ENCODE peak calls at places on chromosomes 4 and X, in six cellular contexts. Y is hepatocyte, B is IMR-90, G is astrocyte, A is mucosa of descending colon, Q is NT2/D1. I is an unnamed sample.

GRCh38 chr4:36064147-36064546 is 180.2 kb downstream of the ARAP2 start:
- DNase-seq in G (no peak), A (no peak), Y (no peak), Q (peak; percentile 11), B (no peak), I (no peak)

GRCh38 chrX:12771445-12772069 is 19.7 kb upstream of the PRPS2 start:
- DNase-seq in Y (peak; percentile 79), Q (no peak), B (peak; percentile 31), G (no peak), A (peak; percentile 66), I (no peak)

GRCh38 chr4:183154701-183155391 is 55.8 kb downstream of the WWC2 start:
- DNase-seq in Q (no peak), G (no peak), Y (peak; percentile 65), A (no peak), B (peak; percentile 24), I (no peak)

GRCh38 chr4:139633661-139634060 is 32.0 kb upstream of the MGST2 start:
- DNase-seq in B (peak; percentile 20), A (no peak), G (no peak), Y (peak; percentile 49), Q (no peak), I (no peak)

GRCh38 chr4:173218411-173219125 is 50.0 kb downstream of the GALNT7 start:
- DNase-seq in B (peak; percentile 73), G (peak; percentile 85), A (no peak), Y (no peak), Q (no peak), I (no peak)

GRCh38 chrX:72475952-72476668 is 96.5 kb downstream of the HDAC8 start:
- DNase-seq in G (peak; percentile 31), B (no peak), A (no peak), Y (no peak), Q (no peak), I (no peak)

GRCh38 chr4:8330821-8331566 is 61.4 kb downstream of the HTRA3 start:
- DNase-seq in B (no peak), Q (no peak), G (no peak), Y (no peak), A (no peak), I (no peak)

GRCh38 chr4:150493846-150494245 is 88.1 kb upstream of the MAB21L2 start:
- DNase-seq in Q (no peak), G (peak; percentile 26), B (no peak), A (no peak), Y (no peak), I (no peak)

DNA sequence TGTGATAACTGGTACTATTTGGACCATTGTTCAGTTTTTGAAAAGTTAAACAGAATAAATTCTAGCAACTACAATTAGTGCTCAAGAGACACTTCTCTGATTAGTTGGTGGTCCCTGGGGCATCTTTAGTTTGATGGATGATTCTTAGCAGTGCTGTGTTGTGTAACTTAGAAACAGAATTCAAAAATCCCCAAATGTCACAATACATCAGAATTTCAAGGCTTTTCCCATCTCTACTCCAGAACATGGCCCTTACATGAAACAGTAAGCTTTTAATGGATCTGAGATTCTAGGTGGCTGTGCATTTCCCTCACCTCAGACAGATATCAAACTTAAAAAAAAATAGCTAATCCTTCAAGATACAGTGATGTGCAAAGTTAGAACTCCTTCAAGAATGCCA is 104.4 kb upstream of the CXCL13 start:
- DNase-seq in A (no peak), B (no peak), G (no peak), Y (no peak), Q (no peak), I (no peak)
- H3K4me1 ChIP-seq in A (no peaks in the 10 kb centered on the region), B (no peaks in the 10 kb centered on the region), G (no peaks in the 10 kb centered on the region), Y (no peaks in the 10 kb centered on the region), Q (no peaks in the 10 kb centered on the region), I (no peaks in the 10 kb centered on the region)

DNA sequence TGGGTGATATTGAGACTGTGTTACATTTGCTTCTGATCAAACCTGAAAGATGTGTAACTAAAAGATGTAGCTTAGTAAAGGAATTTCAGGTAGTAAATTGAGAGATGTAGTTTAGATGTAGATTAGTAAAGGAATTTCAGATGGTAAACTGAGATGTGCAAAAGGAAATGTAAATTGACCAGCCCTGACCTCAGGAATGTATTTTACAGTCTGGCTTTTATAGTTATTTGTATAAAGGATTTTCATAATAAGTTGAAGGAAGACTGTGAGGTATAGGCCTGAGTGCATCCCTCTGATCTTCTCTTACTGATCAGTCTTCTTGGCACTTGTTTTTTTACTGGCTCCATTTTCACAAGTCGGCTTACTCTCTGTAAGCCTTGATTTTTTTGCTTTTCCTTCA is 3.2 kb downstream of the KLHL2 start:
- DNase-seq in Q (no peak), B (no peak), G (no peak), Y (no peak), A (no peak), I (no peak)
- H3K4me1 ChIP-seq in Q (peaks cover 2% of the 10 kb centered on the region), B (peaks cover 4% of the 10 kb centered on the region), G (peaks cover 11% of the 10 kb centered on the region), Y (no peaks in the 10 kb centered on the region), A (peaks cover 14% of the 10 kb centered on the region), I (peaks cover 6% of the 10 kb centered on the region)

DNA sequence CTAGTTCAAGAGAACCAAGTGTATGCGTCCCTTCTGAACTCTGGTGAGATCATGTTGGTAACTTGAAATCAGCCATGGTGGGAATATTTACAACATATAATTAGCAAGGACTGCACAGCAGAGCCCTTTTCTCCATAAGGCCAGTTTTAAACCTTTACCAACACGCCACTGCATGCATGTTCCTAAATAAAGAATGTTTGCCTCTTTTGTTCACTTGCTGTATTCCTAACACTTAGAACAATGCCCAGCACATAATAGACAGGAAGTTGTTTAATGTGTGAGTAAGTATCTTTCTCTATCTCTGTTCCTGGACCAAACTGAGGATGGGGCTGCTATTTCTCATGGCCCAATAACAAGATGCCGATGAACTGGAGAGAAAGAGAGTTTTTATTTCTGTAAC is 51.2 kb upstream of the IL21 start:
- DNase-seq in Y (no peak), B (no peak), A (no peak), Q (no peak), G (no peak), I (no peak)
- H3K4me1 ChIP-seq in Y (no peaks in the 10 kb centered on the region), B (peaks cover 14% of the 10 kb centered on the region), A (no peaks in the 10 kb centered on the region), Q (no peaks in the 10 kb centered on the region), G (peaks cover 15% of the 10 kb centered on the region), I (no peaks in the 10 kb centered on the region)

GRCh38 chr4:156884183-156884582 is 87.4 kb downstream of the PDGFC start:
- DNase-seq in A (no peak), B (no peak), G (no peak), Q (no peak), Y (no peak), I (no peak)
- H3K4me1 ChIP-seq in A (no peaks in the 10 kb centered on the region), B (peaks cover 2% of the 10 kb centered on the region), G (no peaks in the 10 kb centered on the region), Q (no peaks in the 10 kb centered on the region), Y (no peaks in the 10 kb centered on the region), I (peaks cover 6% of the 10 kb centered on the region)